ENCODE peak calls at places on chromosome 5, in six cellular contexts. Q is H9, Z is mesenchymal stem cell, G is IMR-90, D is H1, V is mesendoderm. X is an unnamed sample.

GRCh38 chr5:163614787-163615186 is 109.4 kb downstream of the MAT2B start:
- DNase-seq in Q (no peak), Z (no peak), G (peak), D (no peak), V (no peak), X (no peak)

GRCh38 chr5:107808671-107809137 is 138.0 kb upstream of the EFNA5 start:
- DNase-seq in Q (peak), Z (peak), G (no peak), D (peak), V (peak), X (peak)

GRCh38 chr5:78504726-78505431 is 143.7 kb downstream of the LHFPL2 start:
- DNase-seq in Q (no peak), Z (peak), G (peak), D (no peak), V (peak), X (no peak)

GRCh38 chr5:172870261-172870806 is 36.3 kb downstream of the ERGIC1 start:
- DNase-seq in Q (no peak), Z (peak), G (peak), D (no peak), V (no peak), X (no peak)

GRCh38 chr5:34503379-34504346 is 152.5 kb upstream of the RAI14 start:
- DNase-seq in Q (no peak), Z (no peak), G (no peak), D (no peak), V (no peak), X (no peak)

GRCh38 chr5:142082182-142082781 is 26.3 kb upstream of the NDFIP1 start:
- DNase-seq in Q (no peak), Z (no peak), G (no peak), D (no peak), V (no peak), X (no peak)

GRCh38 chr5:140553657-140554056 is 3.6 kb downstream of the SRA1 start:
- DNase-seq in Q (no peak), Z (peak), G (peak), D (no peak), V (no peak), X (no peak)

GRCh38 chr5:168312606-168313297 is 21.3 kb downstream of the WWC1 start:
- DNase-seq in Q (no peak), Z (no peak), G (no peak), D (no peak), V (no peak), X (no peak)

GRCh38 chr5:91011029-91011428 is 372.1 kb downstream of the ARRDC3 start:
- DNase-seq in Q (no peak), Z (no peak), G (no peak), D (no peak), V (no peak), X (no peak)

GRCh38 chr5:107783551-107783950 is 112.8 kb upstream of the EFNA5 start:
- DNase-seq in Q (no peak), Z (peak), G (peak), D (no peak), V (no peak), X (no peak)

DNA sequence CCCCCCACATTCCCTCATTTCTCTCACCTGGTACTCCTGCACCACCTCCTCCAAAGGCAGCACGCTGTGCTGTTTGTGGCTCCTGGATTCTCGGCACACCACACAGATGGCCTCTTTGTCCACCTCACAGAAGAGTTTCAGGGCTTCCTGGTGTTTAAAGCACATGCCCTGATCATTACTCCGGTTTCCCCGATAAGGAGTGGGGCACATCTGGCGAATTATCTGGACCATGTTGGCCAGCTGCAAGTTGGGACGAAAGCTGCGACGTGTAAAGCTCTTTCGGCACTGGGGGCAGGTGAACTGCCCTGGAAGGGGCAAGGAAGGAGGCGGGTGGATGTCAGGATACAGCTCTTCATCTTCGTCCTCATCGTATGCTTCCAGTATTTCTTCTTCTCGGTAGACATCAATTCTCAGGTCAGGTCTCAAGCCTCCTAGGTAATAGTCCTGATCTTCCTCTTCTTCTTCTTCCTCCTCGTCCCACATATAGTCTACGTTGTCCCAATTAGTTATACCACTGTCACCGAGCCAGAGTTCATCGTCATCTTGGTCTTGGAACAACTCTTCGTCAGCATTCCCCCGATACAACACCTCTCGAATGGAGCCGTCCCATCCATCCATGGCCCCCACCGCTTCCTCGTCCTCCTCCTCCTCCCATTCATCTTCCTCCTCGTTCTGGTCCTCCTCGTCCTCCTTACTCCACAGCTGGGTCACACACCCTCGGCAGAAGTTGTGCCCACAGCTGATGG is 796 bp downstream of the TRIM52 start:
- DNase-seq in Q (peak), Z (no peak), G (no peak), D (no peak), V (no peak), X (no peak)
- H3K23ac ChIP-seq in Q (no peak), Z (no peak), G (peak), D (no peak), V (no peak), X (peak)

GRCh38 chr5:170164921-170165320 is 59.2 kb downstream of the FOXI1 start:
- DNase-seq in Q (no peak), Z (no peak), G (no peak), D (no peak), V (no peak), X (no peak)
- H2BK15ac ChIP-seq in Q (no peak), Z (peak), G (no peak), D (no peak), V (no peak), X (no peak)

GRCh38 chr5:120091376-120091948 is 372.6 kb upstream of the PRR16 start:
- DNase-seq in Q (no peak), Z (no peak), G (no peak), D (no peak), V (no peak), X (no peak)

GRCh38 chr5:120093178-120093577 is 370.9 kb upstream of the PRR16 start:
- DNase-seq in Q (peak), Z (no peak), G (no peak), D (no peak), V (peak), X (no peak)

GRCh38 chr5:120096413-120096812 is 367.7 kb upstream of the PRR16 start:
- DNase-seq in Q (no peak), Z (peak), G (peak), D (no peak), V (no peak), X (no peak)

GRCh38 chr5:120088831-120089230 is 375.3 kb upstream of the PRR16 start:
- DNase-seq in Q (no peak), Z (no peak), G (no peak), D (no peak), V (no peak), X (no peak)

GRCh38 chr5:120092649-120093048 is 371.5 kb upstream of the PRR16 start:
- DNase-seq in Q (no peak), Z (no peak), G (no peak), D (no peak), V (no peak), X (no peak)
- H3K23ac ChIP-seq in Q (no peak), Z (no peak), G (no peak), D (no peak), V (no peak), X (no peak)

DNA sequence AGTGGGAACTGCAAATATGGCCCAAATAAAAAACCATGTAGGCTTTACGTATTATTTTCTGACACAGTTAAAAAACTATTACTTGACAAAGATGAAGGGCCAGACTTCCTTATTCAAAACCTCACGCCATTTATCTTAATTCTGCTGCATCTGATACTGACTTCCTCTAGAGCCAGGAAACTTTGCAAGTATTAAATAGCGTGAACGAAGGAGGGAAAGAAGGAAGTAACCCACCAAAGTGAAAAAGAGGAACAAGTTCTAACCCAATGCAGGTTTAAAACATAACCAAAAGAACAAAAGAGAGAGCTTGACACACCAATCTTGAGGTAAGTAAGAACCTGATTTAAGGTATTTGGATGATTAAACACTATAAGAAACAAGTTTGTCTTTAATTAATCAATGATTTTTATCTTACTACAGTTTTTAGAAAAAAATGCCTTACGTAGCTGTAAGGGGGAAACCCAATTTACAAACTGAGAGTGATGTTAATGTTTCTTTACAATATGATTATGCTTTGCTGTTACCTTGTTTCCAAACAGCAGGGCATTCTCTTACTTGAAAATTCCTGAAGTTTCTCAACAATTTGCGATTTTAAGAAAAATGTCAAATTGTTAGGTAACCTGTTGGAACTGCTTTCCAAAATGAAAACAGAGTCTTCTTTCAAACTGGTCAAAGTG is at the start of gene GAPT:
- DNase-seq in Q (no peak), Z (no peak), G (no peak), D (no peak), V (peak), X (no peak)
- H2BK15ac ChIP-seq in Q (no peak), Z (no peak), G (no peak), D (no peak), V (no peak), X (no peak)

GRCh38 chr5:54281933-54282332 is 28.4 kb downstream of the ARL15 start:
- DNase-seq in Q (no peak), Z (no peak), G (no peak), D (no peak), V (no peak), X (no peak)

GRCh38 chr5:54289769-54290168 is 20.6 kb downstream of the ARL15 start:
- DNase-seq in Q (no peak), Z (no peak), G (no peak), D (no peak), V (peak), X (no peak)

GRCh38 chr5:54282876-54283275 is 27.5 kb downstream of the ARL15 start:
- DNase-seq in Q (no peak), Z (no peak), G (no peak), D (no peak), V (no peak), X (no peak)

GRCh38 chr5:54288568-54289217 is 21.7 kb downstream of the ARL15 start:
- DNase-seq in Q (no peak), Z (no peak), G (no peak), D (no peak), V (no peak), X (no peak)

GRCh38 chr5:54285573-54286124 is 24.7 kb downstream of the ARL15 start:
- DNase-seq in Q (no peak), Z (no peak), G (no peak), D (no peak), V (no peak), X (no peak)
- H3K23ac ChIP-seq in Q (no peak), Z (no peak), G (no peak), D (no peak), V (no peak), X (no peak)

DNA sequence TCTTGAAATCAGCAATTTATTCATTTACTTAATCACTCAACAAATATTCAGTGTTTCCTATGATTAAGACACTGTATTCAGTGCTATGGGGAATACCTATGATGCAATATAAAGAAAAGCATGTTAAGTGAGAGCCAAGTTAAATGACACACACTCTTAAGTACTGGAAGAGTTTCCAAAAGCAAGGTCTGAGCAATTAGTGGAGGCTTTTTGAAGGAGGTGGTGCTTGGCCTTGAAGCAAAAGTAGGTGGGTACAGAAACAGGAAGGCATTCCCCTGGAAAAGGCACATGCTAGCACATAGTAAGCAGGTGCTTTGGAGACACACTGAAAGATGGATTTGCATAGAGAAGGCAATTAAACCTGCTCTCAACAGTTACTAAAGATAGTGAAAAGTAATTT is 4.0 kb downstream of the TSLP start:
- DNase-seq in Q (no peak), Z (peak), G (peak), D (no peak), V (peak), X (no peak)
- H2BK15ac ChIP-seq in Q (no peak), Z (no peak), G (no peak), D (no peak), V (no peak), X (no peak)